ENCODE peak calls at places on chromosome 14, in seven cellular contexts. One of them, this sample, is unnamed.

GRCh38 chr14:105665951-105666277 is 139.5 kb downstream of the TMEM121 start:
- DNase-seq in tibial artery: no peak
- DNase-seq in CD8-positive, alpha-beta T cell: no peak
- DNase-seq in A673: no peak
- DNase-seq in thoracic aorta: no peak
- DNase-seq in RWPE1: no peak
- DNase-seq in PC-9: no peak
- DNase-seq in this sample: no peak

GRCh38 chr14:20278414-20278813 is 27.3 kb downstream of the TTC5 start:
- DNase-seq in tibial artery: no peak
- DNase-seq in CD8-positive, alpha-beta T cell: no peak
- DNase-seq in A673: peak
- DNase-seq in thoracic aorta: no peak
- DNase-seq in RWPE1: peak
- DNase-seq in PC-9: no peak
- DNase-seq in this sample: no peak

GRCh38 chr14:99401196-99401595 is 79.5 kb downstream of the SETD3 start:
- DNase-seq in RWPE1: no peak
- DNase-seq in thoracic aorta: no peak
- DNase-seq in tibial artery: no peak
- DNase-seq in A673: no peak
- DNase-seq in PC-9: no peak
- DNase-seq in CD8-positive, alpha-beta T cell: no peak
- DNase-seq in this sample: no peak

GRCh38 chr14:23160924-23161522 is 22.4 kb downstream of the SLC7A8 start:
- DNase-seq in CD8-positive, alpha-beta T cell: no peak
- DNase-seq in A673: peak
- DNase-seq in PC-9: peak
- DNase-seq in thoracic aorta: no peak
- DNase-seq in tibial artery: peak
- DNase-seq in RWPE1: peak
- DNase-seq in this sample: peak

GRCh38 chr14:79749051-79749450 is 462.3 kb downstream of the DIO2 start:
- DNase-seq in RWPE1: no peak
- DNase-seq in PC-9: no peak
- DNase-seq in tibial artery: no peak
- DNase-seq in A673: no peak
- DNase-seq in thoracic aorta: no peak
- DNase-seq in CD8-positive, alpha-beta T cell: no peak
- DNase-seq in this sample: no peak

GRCh38 chr14:100783630-100784321 is 42.1 kb upstream of the MEG3 start:
- DNase-seq in PC-9: no peak
- DNase-seq in CD8-positive, alpha-beta T cell: no peak
- DNase-seq in thoracic aorta: no peak
- DNase-seq in A673: no peak
- DNase-seq in RWPE1: peak
- DNase-seq in tibial artery: no peak
- DNase-seq in this sample: no peak

GRCh38 chr14:100648474-100649172 is 61.4 kb upstream of the BEGAIN start:
- DNase-seq in PC-9: no peak
- DNase-seq in thoracic aorta: no peak
- DNase-seq in RWPE1: no peak
- DNase-seq in tibial artery: no peak
- DNase-seq in CD8-positive, alpha-beta T cell: no peak
- DNase-seq in A673: no peak
- DNase-seq in this sample: no peak

GRCh38 chr14:61537567-61538463 is 157.5 kb upstream of the HIF1A start:
- DNase-seq in PC-9: peak
- DNase-seq in thoracic aorta: no peak
- DNase-seq in tibial artery: no peak
- DNase-seq in A673: no peak
- DNase-seq in RWPE1: peak
- DNase-seq in CD8-positive, alpha-beta T cell: no peak
- DNase-seq in this sample: peak

GRCh38 chr14:103728721-103729120 is 13.1 kb downstream of the ZFYVE21 start:
- DNase-seq in tibial artery: no peak
- DNase-seq in CD8-positive, alpha-beta T cell: no peak
- DNase-seq in thoracic aorta: no peak
- DNase-seq in RWPE1: no peak
- DNase-seq in PC-9: no peak
- DNase-seq in A673: no peak
- DNase-seq in this sample: no peak

GRCh38 chr14:105168979-105169507 is 467 bp upstream of the JAG2 start:
- DNase-seq in RWPE1: no peak
- DNase-seq in PC-9: no peak
- DNase-seq in CD8-positive, alpha-beta T cell: no peak
- DNase-seq in tibial artery: no peak
- DNase-seq in thoracic aorta: no peak
- DNase-seq in A673: peak
- DNase-seq in this sample: no peak

GRCh38 chr14:88039197-88039596 is 34.3 kb downstream of the GPR65 start:
- DNase-seq in tibial artery: no peak
- DNase-seq in CD8-positive, alpha-beta T cell: no peak
- DNase-seq in thoracic aorta: no peak
- DNase-seq in PC-9: no peak
- DNase-seq in A673: no peak
- DNase-seq in RWPE1: no peak
- DNase-seq in this sample: no peak

GRCh38 chr14:58280954-58281787 is 17.2 kb upstream of the ARID4A start:
- DNase-seq in tibial artery: no peak
- DNase-seq in A673: peak
- DNase-seq in PC-9: peak
- DNase-seq in CD8-positive, alpha-beta T cell: no peak
- DNase-seq in thoracic aorta: no peak
- DNase-seq in RWPE1: peak
- DNase-seq in this sample: peak

GRCh38 chr14:88682495-88683114 is 110.1 kb downstream of the EML5 start:
- DNase-seq in CD8-positive, alpha-beta T cell: no peak
- DNase-seq in A673: no peak
- DNase-seq in RWPE1: no peak
- DNase-seq in thoracic aorta: no peak
- DNase-seq in tibial artery: no peak
- DNase-seq in PC-9: no peak
- DNase-seq in this sample: no peak

DNA sequence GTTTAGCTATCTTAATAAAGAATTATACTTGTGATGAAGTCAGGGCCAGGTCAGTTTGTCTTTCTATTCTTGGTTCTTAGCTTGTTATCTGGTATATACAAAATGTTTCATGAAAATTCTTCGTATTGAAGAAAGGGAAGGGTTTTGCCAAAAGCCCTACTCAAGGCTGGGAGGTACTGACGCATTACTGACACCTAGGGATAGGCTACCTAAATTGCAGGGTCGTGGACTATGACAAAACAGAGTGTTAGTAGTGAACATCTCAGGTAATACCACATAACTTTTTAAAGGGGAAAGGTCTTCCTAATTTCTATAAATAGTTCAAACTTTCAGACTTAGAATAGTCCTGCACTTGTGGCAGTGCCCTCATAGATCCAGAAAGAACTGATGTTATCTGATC is 246.3 kb downstream of the RGS6 start:
- DNase-seq in CD8-positive, alpha-beta T cell: no peak
- DNase-seq in A673: no peak
- DNase-seq in thoracic aorta: no peak
- DNase-seq in PC-9: no peak
- DNase-seq in RWPE1: no peak
- DNase-seq in tibial artery: no peak
- DNase-seq in this sample: no peak
- TF ChIP-seq CTCF in CD8-positive, alpha-beta T cell: no peak
- TF ChIP-seq CTCF in A673: no peak
- TF ChIP-seq CTCF in thoracic aorta: no peak
- TF ChIP-seq CTCF in PC-9: no peak
- TF ChIP-seq CTCF in RWPE1: no peak
- TF ChIP-seq CTCF in tibial artery: no peak
- TF ChIP-seq CTCF in this sample: no peak

GRCh38 chr14:76829016-76829365 is 2.8 kb downstream of the LRRC74A start:
- DNase-seq in A673: no peak
- DNase-seq in CD8-positive, alpha-beta T cell: no peak
- DNase-seq in tibial artery: no peak
- DNase-seq in RWPE1: no peak
- DNase-seq in PC-9: no peak
- DNase-seq in thoracic aorta: no peak
- DNase-seq in this sample: no peak
- TF ChIP-seq CTCF in A673: no peak
- TF ChIP-seq CTCF in CD8-positive, alpha-beta T cell: no peak
- TF ChIP-seq CTCF in tibial artery: no peak
- TF ChIP-seq CTCF in RWPE1: no peak
- TF ChIP-seq CTCF in PC-9: no peak
- TF ChIP-seq CTCF in thoracic aorta: no peak
- TF ChIP-seq CTCF in this sample: no peak

GRCh38 chr14:95984206-95984605 is 55.0 kb upstream of the C14orf132 start:
- DNase-seq in tibial artery: no peak
- DNase-seq in PC-9: no peak
- DNase-seq in A673: no peak
- DNase-seq in CD8-positive, alpha-beta T cell: no peak
- DNase-seq in thoracic aorta: no peak
- DNase-seq in RWPE1: no peak
- DNase-seq in this sample: no peak

GRCh38 chr14:95981939-95982338 is 57.2 kb upstream of the C14orf132 start:
- DNase-seq in PC-9: no peak
- DNase-seq in RWPE1: no peak
- DNase-seq in thoracic aorta: no peak
- DNase-seq in CD8-positive, alpha-beta T cell: no peak
- DNase-seq in tibial artery: no peak
- DNase-seq in A673: no peak
- DNase-seq in this sample: no peak

GRCh38 chr14:95979339-95980042 is 59.7 kb upstream of the C14orf132 start:
- DNase-seq in tibial artery: no peak
- DNase-seq in thoracic aorta: no peak
- DNase-seq in A673: peak
- DNase-seq in RWPE1: no peak
- DNase-seq in CD8-positive, alpha-beta T cell: no peak
- DNase-seq in PC-9: no peak
- DNase-seq in this sample: no peak

GRCh38 chr14:95980402-95980801 is 58.8 kb upstream of the C14orf132 start:
- DNase-seq in tibial artery: no peak
- DNase-seq in RWPE1: no peak
- DNase-seq in thoracic aorta: no peak
- DNase-seq in PC-9: no peak
- DNase-seq in CD8-positive, alpha-beta T cell: no peak
- DNase-seq in A673: no peak
- DNase-seq in this sample: no peak
- TF ChIP-seq CTCF in tibial artery: no peak
- TF ChIP-seq CTCF in RWPE1: no peak
- TF ChIP-seq CTCF in thoracic aorta: no peak
- TF ChIP-seq CTCF in PC-9: no peak
- TF ChIP-seq CTCF in CD8-positive, alpha-beta T cell: no peak
- TF ChIP-seq CTCF in A673: no peak
- TF ChIP-seq CTCF in this sample: no peak

GRCh38 chr14:69616408-69616773 is 5.0 kb downstream of the SUSD6 start:
- DNase-seq in tibial artery: no peak
- DNase-seq in A673: no peak
- DNase-seq in PC-9: no peak
- DNase-seq in CD8-positive, alpha-beta T cell: no peak
- DNase-seq in thoracic aorta: no peak
- DNase-seq in RWPE1: no peak
- DNase-seq in this sample: no peak

GRCh38 chr14:69614592-69614991 is 3.2 kb downstream of the SUSD6 start:
- DNase-seq in PC-9: no peak
- DNase-seq in CD8-positive, alpha-beta T cell: no peak
- DNase-seq in tibial artery: peak
- DNase-seq in RWPE1: no peak
- DNase-seq in thoracic aorta: no peak
- DNase-seq in A673: no peak
- DNase-seq in this sample: no peak

GRCh38 chr14:69613312-69614073 is 2.1 kb downstream of the SUSD6 start:
- DNase-seq in tibial artery: no peak
- DNase-seq in CD8-positive, alpha-beta T cell: no peak
- DNase-seq in RWPE1: no peak
- DNase-seq in A673: no peak
- DNase-seq in PC-9: no peak
- DNase-seq in thoracic aorta: no peak
- DNase-seq in this sample: no peak

GRCh38 chr14:69617796-69618195 is 6.4 kb downstream of the SUSD6 start:
- DNase-seq in RWPE1: no peak
- DNase-seq in PC-9: no peak
- DNase-seq in A673: no peak
- DNase-seq in CD8-positive, alpha-beta T cell: no peak
- DNase-seq in tibial artery: no peak
- DNase-seq in thoracic aorta: no peak
- DNase-seq in this sample: no peak

DNA sequence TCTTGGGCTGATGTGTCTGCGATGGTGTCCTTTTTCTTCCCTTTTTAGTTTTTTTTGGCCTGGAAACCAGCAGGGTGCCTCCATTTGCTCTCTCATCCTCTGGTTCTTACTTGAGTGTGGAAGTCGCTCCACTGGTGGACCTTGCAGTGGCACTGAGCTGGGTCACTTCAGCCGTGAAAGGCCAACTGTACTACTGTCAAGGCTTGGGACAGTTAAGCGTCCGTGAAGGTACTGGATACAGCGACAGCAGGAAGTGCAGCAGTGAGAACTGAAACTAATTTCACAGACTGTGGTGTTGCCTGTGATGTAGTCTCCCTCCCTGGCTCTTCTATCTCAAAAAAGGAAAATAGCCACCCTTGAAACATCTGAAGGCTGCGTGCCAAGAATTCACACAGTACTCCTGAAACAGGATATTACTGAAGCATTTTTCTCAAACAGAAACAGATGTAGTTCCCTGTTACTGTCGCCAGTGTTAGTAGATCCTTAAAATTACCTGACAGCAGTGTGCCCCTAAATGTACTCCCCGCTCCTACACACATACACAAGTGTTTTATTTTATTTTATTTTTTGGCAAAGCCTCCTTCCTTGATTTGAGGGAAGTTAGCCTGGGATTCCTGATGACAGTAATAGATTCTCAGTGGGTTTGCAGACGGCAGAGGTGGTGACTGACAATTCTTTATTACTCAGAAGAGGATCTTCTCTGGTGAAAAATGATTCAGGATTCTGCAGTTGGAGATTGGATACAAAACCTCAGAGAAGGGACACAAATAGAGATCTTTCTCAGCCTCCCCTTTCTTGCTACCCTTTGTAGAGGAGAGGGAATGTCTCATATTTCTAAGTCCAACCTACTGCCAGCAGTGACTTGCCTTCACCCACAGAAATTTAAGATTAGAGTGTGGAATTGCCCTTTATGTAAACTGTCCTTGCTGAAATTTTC is 4.3 kb downstream of the SUSD6 start:
- DNase-seq in A673: peak
- DNase-seq in PC-9: no peak
- DNase-seq in thoracic aorta: no peak
- DNase-seq in tibial artery: peak
- DNase-seq in CD8-positive, alpha-beta T cell: no peak
- DNase-seq in RWPE1: peak
- DNase-seq in this sample: peak
- TF ChIP-seq CTCF in A673: no peak
- TF ChIP-seq CTCF in PC-9: no peak
- TF ChIP-seq CTCF in thoracic aorta: no peak
- TF ChIP-seq CTCF in tibial artery: no peak
- TF ChIP-seq CTCF in CD8-positive, alpha-beta T cell: no peak
- TF ChIP-seq CTCF in RWPE1: no peak
- TF ChIP-seq CTCF in this sample: peak

GRCh38 chr14:81868172-81868571 is 334.5 kb upstream of the SEL1L start:
- DNase-seq in tibial artery: no peak
- DNase-seq in thoracic aorta: no peak
- DNase-seq in A673: no peak
- DNase-seq in RWPE1: no peak
- DNase-seq in CD8-positive, alpha-beta T cell: no peak
- DNase-seq in PC-9: no peak
- DNase-seq in this sample: no peak
- TF ChIP-seq CTCF in tibial artery: no peak
- TF ChIP-seq CTCF in thoracic aorta: no peak
- TF ChIP-seq CTCF in A673: no peak
- TF ChIP-seq CTCF in RWPE1: no peak
- TF ChIP-seq CTCF in CD8-positive, alpha-beta T cell: no peak
- TF ChIP-seq CTCF in PC-9: no peak
- TF ChIP-seq CTCF in this sample: no peak